ENCODE peak calls at places on chromosome 2, in nine cellular contexts. E is right atrium auricular region, V is nephron progenitor cell, Y is PC-3, B is keratinocyte, O is lower lobe of right lung, S is GM12864, I is transverse colon, Z is heart left ventricle. G is an unnamed sample.

GRCh38 chr2:49174755-49175154 is 20.4 kb upstream of the FSHR start:
- DNase-seq in Z (no peak), E (no peak), I (no peak), S (no peak), B (no peak), V (no peak), Y (no peak), O (no peak), G (no peak)

GRCh38 chr2:106919012-106919411 is 33.0 kb upstream of the ST6GAL2 start:
- DNase-seq in S (no peak), Y (no peak), V (no peak), B (no peak), E (no peak), Z (no peak), O (no peak), I (no peak), G (no peak)

GRCh38 chr2:233142355-233142897 is 82.3 kb downstream of the INPP5D start:
- DNase-seq in Z (no peak), Y (no peak), B (no peak), I (no peak), O (no peak), E (no peak), V (no peak), S (peak), G (peak)

GRCh38 chr2:98348066-98348561 is 1.9 kb downstream of the CNGA3 start:
- DNase-seq in O (no peak), B (no peak), I (no peak), Z (no peak), Y (no peak), V (peak), E (no peak), S (no peak), G (no peak)

GRCh38 chr2:170778900-170779299 is 8.7 kb downstream of the ERICH2 start:
- DNase-seq in S (no peak), O (no peak), E (no peak), B (no peak), V (no peak), I (no peak), Y (no peak), Z (no peak), G (no peak)

GRCh38 chr2:120394764-120395163 is 48.8 kb downstream of the INHBB start:
- DNase-seq in E (no peak), B (no peak), Z (no peak), O (no peak), V (no peak), I (no peak), S (no peak), Y (no peak), G (no peak)

GRCh38 chr2:73176205-73176880 is 26.0 kb upstream of the NOTO start:
- DNase-seq in V (peak), O (no peak), Y (no peak), E (no peak), Z (no peak), B (no peak), S (no peak), I (peak), G (no peak)

GRCh38 chr2:47189635-47190034 is 34.5 kb upstream of the STPG4 start:
- DNase-seq in O (no peak), B (no peak), S (no peak), I (no peak), Z (no peak), Y (peak), E (no peak), V (no peak), G (no peak)

GRCh38 chr2:237593036-237593435 is 2.5 kb upstream of the RAB17 start:
- DNase-seq in Y (no peak), Z (peak), O (no peak), S (no peak), E (no peak), I (no peak), B (no peak), V (no peak), G (no peak)

GRCh38 chr2:11710210-11710609 is 36.2 kb upstream of the LPIN1 start:
- DNase-seq in O (no peak), I (no peak), S (no peak), B (no peak), E (no peak), V (no peak), Z (no peak), Y (peak), G (no peak)

GRCh38 chr2:146238254-146238961 is 1606.4 kb upstream of the ACVR2A start:
- DNase-seq in I (no peak), V (no peak), B (no peak), S (no peak), O (no peak), Z (peak), Y (no peak), E (no peak), G (no peak)

GRCh38 chr2:75055820-75056675 is 97.6 kb downstream of the POLE4 start:
- DNase-seq in S (peak), V (no peak), O (no peak), B (no peak), Z (no peak), E (no peak), Y (no peak), I (no peak), G (peak)

GRCh38 chr2:100554788-100555407 is 7.9 kb upstream of the PDCL3 start:
- DNase-seq in Z (no peak), S (no peak), O (peak), Y (no peak), B (no peak), I (peak), V (no peak), E (no peak), G (no peak)

GRCh38 chr2:138633049-138633448 is 131.5 kb downstream of the SPOPL start:
- DNase-seq in Y (no peak), V (no peak), O (no peak), B (no peak), Z (no peak), I (no peak), E (no peak), S (no peak), G (no peak)

GRCh38 chr2:81984969-81985637 is 1680.6 kb upstream of the LRRTM1 start:
- DNase-seq in S (no peak), Y (no peak), B (no peak), Z (no peak), E (no peak), V (no peak), I (no peak), O (no peak), G (no peak)

GRCh38 chr2:165795011-165795410 is 964 bp upstream of the GALNT3 start:
- DNase-seq in Z (no peak), S (peak), O (no peak), I (peak), V (no peak), E (no peak), Y (peak), B (no peak), G (peak)

GRCh38 chr2:174844295-174844708 is 80.0 kb upstream of the CHRNA1 start:
- DNase-seq in S (no peak), O (no peak), I (no peak), V (no peak), E (no peak), Z (no peak), B (no peak), Y (no peak), G (no peak)

GRCh38 chr2:109057686-109058085 is 68.7 kb upstream of the EDAR start:
- DNase-seq in I (no peak), E (no peak), Z (no peak), V (no peak), Y (no peak), S (no peak), B (no peak), O (no peak), G (no peak)

GRCh38 chr2:197838036-197838435 is 33.6 kb downstream of the PLCL1 start:
- DNase-seq in E (no peak), B (no peak), Z (no peak), S (no peak), O (no peak), I (no peak), V (no peak), Y (no peak), G (peak)

GRCh38 chr2:31433541-31433940 is 19.0 kb upstream of the XDH start:
- DNase-seq in B (no peak), S (no peak), V (no peak), I (no peak), Z (no peak), Y (no peak), E (no peak), O (no peak), G (no peak)

GRCh38 chr2:231399853-231400667 is 4.5 kb downstream of the B3GNT7 start:
- DNase-seq in Z (peak), I (no peak), S (no peak), Y (peak), E (no peak), O (no peak), B (no peak), V (no peak), G (peak)

GRCh38 chr2:182716665-182716990 is 571 bp downstream of the DNAJC10 start:
- DNase-seq in V (no peak), I (peak), B (no peak), E (no peak), Z (peak), Y (peak), O (no peak), S (no peak), G (no peak)

GRCh38 chr2:234029150-234029733 is 21.3 kb upstream of the SPP2 start:
- DNase-seq in B (no peak), I (no peak), O (no peak), V (no peak), E (no peak), S (no peak), Y (peak), Z (no peak), G (no peak)

GRCh38 chr2:217964255-217964654 is 38.5 kb downstream of the TNS1 start:
- DNase-seq in V (no peak), Z (peak), B (no peak), Y (no peak), I (no peak), S (no peak), E (no peak), O (no peak), G (no peak)

GRCh38 chr2:121530210-121530562 is 494 bp upstream of the RNU4ATAC start:
- DNase-seq in S (no peak), B (no peak), E (peak), I (peak), Y (peak), V (peak), Z (peak), O (peak), G (peak)

GRCh38 chr2:205658572-205658971 is 23.7 kb upstream of the NRP2 start:
- DNase-seq in Z (no peak), I (no peak), B (no peak), Y (no peak), O (no peak), S (no peak), E (no peak), V (no peak), G (no peak)

GRCh38 chr2:101469863-101470262 is 5.0 kb downstream of the RFX8 start:
- DNase-seq in V (no peak), Z (no peak), S (no peak), I (no peak), Y (no peak), O (no peak), E (no peak), B (no peak), G (no peak)

GRCh38 chr2:209809256-209809655 is 37.6 kb downstream of the UNC80 start:
- DNase-seq in B (no peak), Y (no peak), E (no peak), S (no peak), Z (no peak), V (no peak), O (no peak), I (no peak), G (no peak)

GRCh38 chr2:102895386-102895785 is 133.6 kb downstream of the TMEM182 start:
- DNase-seq in E (no peak), B (no peak), I (no peak), O (no peak), Y (no peak), S (no peak), Z (no peak), V (no peak), G (no peak)

DNA sequence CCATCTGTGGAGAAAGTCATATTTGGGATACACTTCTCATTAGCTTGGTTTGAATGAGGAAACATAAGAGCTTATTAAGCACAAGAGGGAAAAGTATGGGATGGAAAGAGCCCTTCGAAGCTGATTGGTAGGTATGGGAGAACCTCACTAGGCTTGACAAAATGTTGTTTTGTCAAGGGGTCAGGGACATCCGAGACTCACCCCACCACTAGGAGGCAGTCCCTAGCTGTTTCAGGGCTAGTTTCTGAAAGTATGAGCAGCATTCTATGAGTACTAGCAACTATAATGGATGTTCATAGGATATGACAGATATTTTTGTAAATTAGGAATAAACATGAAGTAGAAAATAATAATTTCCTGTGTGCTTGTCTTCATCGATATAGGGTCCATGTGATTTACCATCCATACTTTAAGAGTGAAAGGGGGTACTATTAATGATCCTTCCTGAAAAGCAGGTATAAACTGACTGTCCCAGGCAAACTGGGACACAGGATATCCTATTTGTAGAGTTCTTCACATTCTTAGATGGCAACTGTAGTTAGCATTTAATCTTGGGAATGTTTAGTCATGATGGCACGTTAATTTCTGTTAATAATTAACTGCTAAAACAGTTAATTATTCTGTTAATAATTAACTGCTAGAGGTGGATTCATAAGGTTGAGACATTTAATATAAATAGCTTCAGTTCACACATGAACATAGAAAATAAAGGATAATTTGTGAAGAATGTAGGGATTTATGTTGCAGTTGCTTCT is 28.4 kb downstream of the OTX1 start:
- DNase-seq in E (no peak), B (no peak), Z (no peak), V (no peak), O (no peak), I (no peak), S (no peak), Y (peak), G (peak)
- TF ChIP-seq CTCF in E (peak), B (peak), Z (no peak), V (peak), O (no peak), I (no peak), S (peak), Y (peak), G (peak)

DNA sequence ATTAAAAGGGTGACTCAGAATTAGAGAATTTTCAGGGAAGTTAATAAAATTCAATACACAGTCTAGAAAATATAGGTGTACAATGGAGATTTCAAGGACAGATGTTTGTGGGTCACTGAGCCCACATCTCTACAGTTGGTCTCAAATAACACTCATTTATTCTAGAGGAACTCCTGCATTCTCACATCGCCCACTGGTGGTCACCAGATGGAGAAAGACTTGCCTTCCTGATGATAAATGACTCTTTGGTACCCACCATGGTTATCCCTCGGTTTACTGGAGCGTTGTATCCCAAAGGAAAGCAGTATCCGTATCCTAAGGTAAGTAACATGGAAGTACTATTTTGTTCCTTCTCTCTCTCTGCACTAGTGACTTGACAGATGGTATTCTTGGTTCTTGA is 1297.1 kb downstream of the DPP10 start:
- DNase-seq in O (no peak), B (no peak), Z (no peak), V (no peak), Y (no peak), S (no peak), E (no peak), I (no peak), G (no peak)
- TF ChIP-seq CTCF in O (no peak), B (no peak), Z (no peak), V (no peak), Y (no peak), S (no peak), E (no peak), I (no peak), G (no peak)

GRCh38 chr2:235779444-235779896 is 285.6 kb downstream of the AGAP1 start:
- DNase-seq in E (peak), I (peak), S (peak), Y (peak), V (peak), Z (peak), B (peak), O (peak), G (peak)
- TF ChIP-seq CTCF in E (peak), I (peak), S (peak), Y (peak), V (peak), Z (peak), B (peak), O (peak), G (peak)

GRCh38 chr2:162280654-162281053 is 37.4 kb upstream of the FAP start:
- DNase-seq in E (no peak), Y (no peak), Z (no peak), O (no peak), V (no peak), S (no peak), I (no peak), B (no peak), G (no peak)
- TF ChIP-seq CTCF in E (no peak), Y (peak), Z (no peak), O (no peak), V (no peak), S (no peak), I (no peak), B (no peak), G (no peak)